ENCODE peak calls at places on chromosome 16, in four cellular contexts. C is T-helper 17 cell, P is neuronal stem cell, B is skeletal muscle cell. I is an unnamed sample.

GRCh38 chr16:65315004-65315398 is 193.1 kb upstream of the CDH11 start:
- DNase-seq in P (no peak), C (no peak), B (peak; percentile 25), I (peak; percentile 86)

GRCh38 chr16:81945665-81946064 is 65.6 kb downstream of the SDR42E1 start:
- DNase-seq in C (no peak), B (peak; percentile 14), P (no peak), I (no peak)

GRCh38 chr16:10126686-10127085 is 55.5 kb downstream of the GRIN2A start:
- DNase-seq in B (no peak), P (no peak), C (no peak), I (no peak)

GRCh38 chr16:1090620-1091587 is 5.1 kb downstream of the C1QTNF8 start:
- DNase-seq in C (no peak), B (no peak), P (no peak), I (peak; percentile 79)

GRCh38 chr16:77431131-77431670 is 3.6 kb downstream of the ADAMTS18 start:
- DNase-seq in P (no peak), B (no peak), C (no peak), I (no peak)

GRCh38 chr16:85584989-85585388 is 28.1 kb upstream of the GSE1 start:
- DNase-seq in B (no peak), P (no peak), C (no peak), I (no peak)

GRCh38 chr16:53080345-53081031 is 25.7 kb downstream of the CHD9 start:
- DNase-seq in C (no peak), P (no peak), B (peak; percentile 81), I (peak; percentile 65)

GRCh38 chr16:75754126-75754525 is 27.8 kb upstream of the CPHXL start:
- DNase-seq in B (no peak), C (no peak), P (no peak), I (no peak)

GRCh38 chr16:68086336-68086821 is 1.2 kb downstream of the NFATC3 start:
- DNase-seq in B (no peak), C (no peak), P (no peak), I (no peak)

GRCh38 chr16:23248261-23249194 is 53.6 kb upstream of the SCNN1B start:
- DNase-seq in C (no peak), P (no peak), B (no peak), I (no peak)

GRCh38 chr16:88338111-88338510 is 44.6 kb upstream of the ZNF469 start:
- DNase-seq in P (no peak), C (no peak), B (no peak), I (peak; percentile 29)

GRCh38 chr16:56451753-56452689 is 667 bp downstream of the OGFOD1 start:
- DNase-seq in C (no peak), P (no peak), B (peak; percentile 2), I (no peak)

GRCh38 chr16:86635181-86635580 is 56.8 kb downstream of the FOXL1 start:
- DNase-seq in P (no peak), B (peak; percentile 67), C (no peak), I (no peak)

GRCh38 chr16:66619534-66620418 is 15.3 kb downstream of the CMTM3 start:
- DNase-seq in P (no peak), B (peak; percentile 89), C (no peak), I (no peak)

GRCh38 chr16:15640966-15641365 is 2.0 kb downstream of the MARF1 start:
- DNase-seq in C (no peak), P (no peak), B (no peak), I (no peak)

GRCh38 chr16:50747206-50747956 is 5.5 kb downstream of the CYLD start:
- DNase-seq in C (no peak), B (no peak), P (no peak), I (no peak)

GRCh38 chr16:22291860-22292692 is 5.1 kb upstream of the POLR3E start:
- DNase-seq in C (no peak), P (no peak), B (no peak), I (no peak)

GRCh38 chr16:68762996-68763756 is 26.1 kb downstream of the CDH1 start:
- DNase-seq in C (no peak), P (no peak), B (no peak), I (no peak)

GRCh38 chr16:84785843-84786538 is 33.8 kb upstream of the CRISPLD2 start:
- DNase-seq in C (no peak), P (no peak), B (no peak), I (peak; percentile 64)

GRCh38 chr16:23359092-23359760 is 57.1 kb downstream of the SCNN1B start:
- DNase-seq in B (no peak), P (no peak), C (no peak), I (no peak)

GRCh38 chr16:21223787-21224186 is 9.7 kb upstream of the ANKS4B start:
- DNase-seq in C (no peak), P (no peak), B (no peak), I (no peak)

GRCh38 chr16:54281535-54282201 is 4.9 kb downstream of the IRX3 start:
- DNase-seq in C (no peak), P (no peak), B (no peak), I (peak; percentile 44)

GRCh38 chr16:84839956-84840355 is 20.2 kb downstream of the CRISPLD2 start:
- DNase-seq in P (no peak), C (no peak), B (no peak), I (no peak)

GRCh38 chr16:30095166-30096078 is 591 bp downstream of the YPEL3 start:
- DNase-seq in B (no peak), C (no peak), P (no peak), I (no peak)

GRCh38 chr16:7547736-7548135 is 215.1 kb downstream of the RBFOX1 start:
- DNase-seq in B (no peak), C (no peak), P (no peak), I (no peak)

GRCh38 chr16:77548766-77549165 is 113.9 kb upstream of the ADAMTS18 start:
- DNase-seq in P (no peak), C (no peak), B (peak; percentile 10), I (no peak)

GRCh38 chr16:69108069-69108904 is 2.8 kb downstream of the HAS3 start:
- DNase-seq in P (no peak), C (no peak), B (no peak), I (no peak)

GRCh38 chr16:62225675-62226074 is 189.4 kb upstream of the CDH8 start:
- DNase-seq in P (peak; percentile 17), B (no peak), C (peak; percentile 11), I (peak; percentile 77)

GRCh38 chr16:2467301-2468141 is 3.6 kb upstream of the NTN3 start:
- DNase-seq in C (no peak), P (no peak), B (peak; percentile 25), I (peak; percentile 88)

GRCh38 chr16:57957396-57958392 is 13.2 kb downstream of the CNGB1 start:
- DNase-seq in C (no peak), P (no peak), B (no peak), I (no peak)

GRCh38 chr16:3696425-3697218 is 20.7 kb downstream of the TRAP1 start:
- DNase-seq in P (no peak), B (peak; percentile 76), C (no peak), I (no peak)

GRCh38 chr16:85853641-85854545 is 45.1 kb upstream of the IRF8 start:
- DNase-seq in C (no peak), B (no peak), P (no peak), I (no peak)

GRCh38 chr16:89064606-89065444 is 28.8 kb upstream of the ACSF3 start:
- DNase-seq in P (no peak), C (no peak), B (no peak), I (no peak)

GRCh38 chr16:81601008-81601428 is 156.4 kb downstream of the CMIP start:
- DNase-seq in C (no peak), B (peak; percentile 54), P (no peak), I (no peak)

GRCh38 chr16:25568991-25569390 is 122.8 kb upstream of the HS3ST4 start:
- DNase-seq in C (no peak), P (no peak), B (no peak), I (no peak)

GRCh38 chr16:87794485-87795078 is 28.8 kb upstream of the KLHDC4 start:
- DNase-seq in P (no peak), C (no peak), B (no peak), I (no peak)

GRCh38 chr16:2799852-2800226 is 1.6 kb downstream of the PRSS41 start:
- DNase-seq in C (no peak), P (no peak), B (no peak), I (no peak)

GRCh38 chr16:79372504-79373184 is 227.9 kb downstream of the MAF start:
- DNase-seq in B (no peak), C (peak; percentile 14), P (no peak), I (no peak)

I was measured in Right ventricle myocardium superior.